ENCODE peak calls at places on chromosomes 16 and 17, in four cellular contexts. A is activated naive CD8-positive, alpha-beta T cell treated with anti-CD3 and anti-CD28 coated beads, Interleukin-2, amount 50 U/mL, for 24 hours; V is dermis microvascular lymphatic vessel endothelial cell; T is NCI-H524 treated with DMSO at 0.1 percent for 48 hours. R is an unnamed sample.

GRCh38 chr17:45925311-45925710 is 31.0 kb downstream of the MAPT start:
- DNase-seq in A (no peak), T (no peak), V (no peak), R (no peak)

GRCh38 chr17:82772026-82772425 is 20.2 kb downstream of the TBCD start:
- DNase-seq in V (no peak), T (no peak), A (no peak), R (no peak)

GRCh38 chr17:32827227-32827626 is 49.7 kb downstream of the MYO1D start:
- DNase-seq in V (no peak), A (no peak), T (no peak), R (no peak)

GRCh38 chr17:40283662-40284061 is 4.0 kb upstream of the CDC6 start:
- DNase-seq in T (no peak), V (peak; percentile 50), A (no peak), R (no peak)

GRCh38 chr17:81021531-81022370 is 13.2 kb upstream of the BAIAP2 start:
- DNase-seq in V (no peak), T (no peak), A (no peak), R (peak; percentile 20)

GRCh38 chr17:28712037-28712704 is 483 bp upstream of the PROCA1 start:
- DNase-seq in T (no peak), A (peak; percentile 79), V (no peak), R (peak; percentile 72)

GRCh38 chr16:86408685-86409084 is 101.6 kb upstream of the FOXF1 start:
- DNase-seq in V (no peak), A (no peak), T (no peak), R (no peak)

GRCh38 chr16:63461248-63461841 is 1425.1 kb upstream of the CDH8 start:
- DNase-seq in A (no peak), T (peak; percentile 13), V (peak; percentile 66), R (no peak)

GRCh38 chr16:627458-628239 is 3.1 kb upstream of the WFIKKN1 start:
- DNase-seq in V (no peak), T (no peak), A (no peak), R (no peak)

GRCh38 chr16:89155184-89155679 is 16.3 kb upstream of the CDH15 start:
- DNase-seq in A (no peak), V (peak; percentile 67), T (no peak), R (no peak)

GRCh38 chr16:14641206-14641605 is 8.5 kb downstream of the BFAR start:
- DNase-seq in T (no peak), V (no peak), A (no peak), R (no peak)

GRCh38 chr16:56995136-56995805 is 5.9 kb downstream of the NLRC5 start:
- DNase-seq in T (no peak), A (no peak), V (no peak), R (no peak)

GRCh38 chr16:46857261-46857962 is 26.4 kb upstream of the C16orf87 start:
- DNase-seq in A (no peak), T (peak; percentile 59), V (peak; percentile 20), R (no peak)

GRCh38 chr17:38881600-38882191 is 11.8 kb downstream of the LASP1 start:
- DNase-seq in T (no peak), A (peak; percentile 70), V (no peak), R (no peak)

GRCh38 chr16:27254262-27254811 is 14.2 kb downstream of the NSMCE1 start:
- DNase-seq in V (no peak), T (no peak), A (no peak), R (no peak)

GRCh38 chr17:57849874-57850754 is at the start of gene MRPS23:
- DNase-seq in T (peak; percentile 92), A (peak; percentile 93), V (peak; percentile 99), R (peak; percentile 88)

GRCh38 chr16:13885700-13886099 is 34.3 kb upstream of the ERCC4 start:
- DNase-seq in T (no peak), V (no peak), A (no peak), R (no peak)

GRCh38 chr16:83933885-83934683 is 19.0 kb upstream of the OSGIN1 start:
- DNase-seq in T (no peak), V (no peak), A (no peak), R (no peak)

GRCh38 chr17:76146053-76146875 is 5.2 kb upstream of the FOXJ1 start:
- DNase-seq in V (peak; percentile 16), T (no peak), A (no peak), R (no peak)

GRCh38 chr16:82741073-82741615 is 114.4 kb downstream of the CDH13 start:
- DNase-seq in T (peak; percentile 46), V (no peak), A (no peak), R (no peak)

GRCh38 chr17:32497431-32498205 is 10.8 kb downstream of the CDK5R1 start:
- DNase-seq in A (no peak), V (peak; percentile 24), T (no peak), R (no peak)

GRCh38 chr16:17382949-17383348 is 87.8 kb downstream of the XYLT1 start:
- DNase-seq in A (no peak), T (no peak), V (no peak), R (no peak)

GRCh38 chr16:1929105-1929504 is 10.9 kb upstream of the HS3ST6 start:
- DNase-seq in A (peak; percentile 17), T (no peak), V (peak; percentile 24), R (no peak)

GRCh38 chr16:89949756-89950155 is 1.2 kb downstream of the DEF8 start:
- DNase-seq in T (no peak), V (no peak), A (no peak), R (no peak)

GRCh38 chr17:74214642-74215331 is 1.4 kb downstream of the TTYH2 start:
- DNase-seq in T (no peak), V (no peak), A (no peak), R (no peak)

GRCh38 chr17:8380049-8380448 is 2.9 kb downstream of the RPL26 start:
- DNase-seq in A (no peak), T (no peak), V (no peak), R (no peak)

GRCh38 chr16:64926476-64926875 is 195.4 kb downstream of the CDH11 start:
- DNase-seq in A (no peak), V (no peak), T (no peak), R (no peak)

GRCh38 chr16:80996688-80997138 is 10.0 kb downstream of the CMC2 start:
- DNase-seq in T (no peak), V (no peak), A (no peak), R (no peak)

GRCh38 chr17:45293413-45294211 is 23.2 kb downstream of the MAP3K14 start:
- DNase-seq in T (peak; percentile 30), V (peak; percentile 94), A (no peak), R (no peak)

GRCh38 chr17:12731839-12732238 is 57.5 kb upstream of the ARHGAP44 start:
- DNase-seq in T (no peak), A (no peak), V (no peak), R (no peak)

GRCh38 chr17:17044846-17045561 is 2.7 kb downstream of the MPRIP start:
- DNase-seq in T (no peak), V (peak; percentile 58), A (no peak), R (no peak)

GRCh38 chr17:57881783-57882291 is 32.0 kb upstream of the MRPS23 start:
- DNase-seq in V (no peak), A (no peak), T (no peak), R (no peak)

GRCh38 chr16:80477838-80478237 is 63.0 kb upstream of the DYNLRB2 start:
- DNase-seq in A (no peak), V (no peak), T (no peak), R (no peak)

GRCh38 chr16:64974381-64974780 is 147.5 kb downstream of the CDH11 start:
- DNase-seq in V (no peak), A (no peak), T (no peak), R (no peak)

GRCh38 chr17:8700546-8700945 is 44.1 kb downstream of the CCDC42 start:
- DNase-seq in V (no peak), A (no peak), T (no peak), R (no peak)

R was measured in GM12892.